ENCODE peak calls at places on chromosome 20, in six cellular contexts. H, L, C, U, G and R are unnamed samples. For H3K27me3, the result is how much of the 10 kb centered on the place peaks cover.

GRCh38 chr20:43190332-43190953 is 737 bp upstream of the PTPRT start:
- DNase-seq in G (no peak), C (peak), L (no peak), H (no peak), U (no peak), R (no peak)

GRCh38 chr20:49256261-49256660 is 21.6 kb downstream of the ZNFX1 start:
- DNase-seq in G (no peak), H (no peak), U (no peak), C (no peak), L (no peak), R (no peak)

GRCh38 chr20:4065405-4065841 is 50.1 kb upstream of the RNF24 start:
- DNase-seq in U (no peak), G (no peak), L (no peak), H (no peak), C (no peak), R (no peak)

GRCh38 chr20:33626190-33626589 is 35.9 kb upstream of the C20orf144 start:
- DNase-seq in U (no peak), C (no peak), L (no peak), H (no peak), G (no peak), R (no peak)

GRCh38 chr20:33552519-33552918 is 62.6 kb downstream of the CBFA2T2 start:
- DNase-seq in G (no peak), L (no peak), C (no peak), H (no peak), U (no peak), R (no peak)

GRCh38 chr20:32539817-32540675 is 45.1 kb downstream of the NOL4L start:
- DNase-seq in L (no peak), G (peak), U (no peak), H (no peak), C (no peak), R (no peak)

GRCh38 chr20:50913976-50914375 is 17.3 kb downstream of the ADNP start:
- DNase-seq in C (no peak), H (no peak), L (peak), U (no peak), G (no peak), R (no peak)

GRCh38 chr20:40029589-40029988 is 659.4 kb downstream of the MAFB start:
- DNase-seq in C (no peak), H (no peak), G (no peak), L (no peak), U (no peak), R (no peak)

GRCh38 chr20:15327123-15327522 is 989.7 kb upstream of the FLRT3 start:
- DNase-seq in C (no peak), G (no peak), H (no peak), U (no peak), L (no peak), R (no peak)

GRCh38 chr20:32034581-32035397 is 17.3 kb upstream of the HCK start:
- DNase-seq in H (no peak), L (no peak), G (no peak), C (no peak), U (no peak), R (no peak)

GRCh38 chr20:49916146-49917002 is 1.0 kb upstream of the SPATA2 start:
- DNase-seq in L (peak), U (no peak), C (no peak), G (peak), H (no peak), R (no peak)

GRCh38 chr20:5550738-5551529 is 199.3 kb upstream of the SHLD1 start:
- DNase-seq in G (no peak), U (no peak), L (no peak), C (no peak), H (no peak), R (no peak)

GRCh38 chr20:59176812-59177211 is 13.2 kb downstream of the ZNF831 start:
- DNase-seq in G (no peak), H (no peak), L (no peak), U (no peak), C (no peak), R (no peak)
- H3K27me3 ChIP-seq in G (under half), H (under half), L (under half), U (under half), C (under half), R (under half)

GRCh38 chr20:62824476-62825287 is 7.8 kb downstream of the COL9A3 start:
- DNase-seq in G (peak), U (no peak), C (peak), H (no peak), L (peak), R (no peak)
- H3K4me3 ChIP-seq in G (peak), U (peak), C (no peak), H (peak), L (peak), R (no peak)

GRCh38 chr20:63023836-63024571 is 17.2 kb upstream of the BHLHE23 start:
- DNase-seq in H (no peak), U (no peak), L (no peak), C (no peak), G (no peak), R (no peak)

GRCh38 chr20:63026582-63027424 is 20.0 kb upstream of the BHLHE23 start:
- DNase-seq in L (no peak), U (no peak), H (no peak), G (no peak), C (peak), R (no peak)

GRCh38 chr20:63027425-63028389 is 20.9 kb upstream of the BHLHE23 start:
- DNase-seq in H (no peak), U (no peak), L (no peak), C (no peak), G (no peak), R (no peak)

GRCh38 chr20:63024573-63025392 is 18.0 kb upstream of the BHLHE23 start:
- DNase-seq in C (no peak), H (no peak), U (no peak), G (no peak), L (no peak), R (no peak)

DNA sequence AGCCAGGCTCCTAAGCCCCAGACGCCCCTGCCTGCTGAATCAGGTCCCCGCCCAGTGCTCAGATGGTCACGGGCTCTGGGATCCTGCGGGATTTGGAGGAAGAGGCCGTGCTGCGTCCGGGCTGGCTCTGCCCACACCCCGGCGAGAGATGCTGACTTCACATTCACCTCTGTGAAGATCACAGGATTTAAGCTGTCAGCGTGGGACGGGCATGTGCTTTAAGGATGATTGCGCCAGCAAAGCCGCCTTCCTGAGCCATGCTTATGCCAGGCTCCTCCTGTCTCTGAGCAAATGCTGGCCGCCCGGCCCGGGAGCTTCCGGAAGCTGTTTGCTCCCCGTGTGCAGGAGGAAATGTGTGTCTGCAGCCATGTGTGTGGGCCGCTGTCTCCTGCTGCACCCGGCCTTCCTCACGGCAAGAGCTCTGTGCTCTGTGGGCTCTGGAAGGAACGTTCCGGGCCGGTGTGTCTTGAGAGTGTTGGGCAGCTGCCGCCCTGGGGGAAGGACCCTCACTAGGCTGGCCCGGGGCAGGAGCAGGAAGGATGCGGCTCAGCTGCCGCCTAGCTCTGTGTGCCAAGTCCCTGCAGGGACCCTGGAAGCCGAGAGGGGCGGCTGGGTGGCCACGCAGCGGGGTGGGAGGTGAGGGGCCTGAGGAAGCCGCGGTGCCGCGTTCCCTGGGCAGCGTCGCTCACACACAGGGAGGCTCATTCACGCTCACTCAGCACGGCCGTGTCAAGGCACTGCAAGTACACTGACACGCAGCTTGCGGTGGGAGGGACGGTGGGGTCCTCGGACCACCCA is 19.0 kb upstream of the BHLHE23 start:
- DNase-seq in C (no peak), H (no peak), U (no peak), L (no peak), G (no peak), R (no peak)
- TF ChIP-seq ZNF274 in C (no peak), H (no peak), U (no peak), L (no peak), G (no peak), R (no peak)

GRCh38 chr20:47682916-47683315 is 102.4 kb downstream of the SULF2 start:
- DNase-seq in H (no peak), G (no peak), L (no peak), U (no peak), C (no peak), R (no peak)
- H3K27me3 ChIP-seq in H (under half), G (under half), L (half or more), U (under half), C (under half), R (under half)

GRCh38 chr20:47509104-47509661 is 7.5 kb downstream of the NCOA3 start:
- DNase-seq in H (no peak), C (no peak), L (no peak), G (no peak), U (no peak), R (no peak)

GRCh38 chr20:47508228-47508752 is 6.6 kb downstream of the NCOA3 start:
- DNase-seq in L (no peak), H (no peak), C (no peak), U (no peak), G (no peak), R (no peak)

GRCh38 chr20:47503685-47504084 is 2.0 kb downstream of the NCOA3 start:
- DNase-seq in U (no peak), G (no peak), L (no peak), H (no peak), C (no peak), R (no peak)

GRCh38 chr20:47506850-47507249 is 5.2 kb downstream of the NCOA3 start:
- DNase-seq in C (no peak), L (no peak), U (no peak), G (no peak), H (no peak), R (no peak)

GRCh38 chr20:47506335-47506734 is 4.6 kb downstream of the NCOA3 start:
- DNase-seq in U (no peak), L (no peak), C (no peak), G (no peak), H (no peak), R (no peak)
- H3K4me3 ChIP-seq in U (peak), L (no peak), C (no peak), G (no peak), H (no peak), R (no peak)

GRCh38 chr20:19901226-19901625 is 115.9 kb upstream of the NAA20 start:
- DNase-seq in U (no peak), L (no peak), H (no peak), C (no peak), G (no peak), R (no peak)
- TF ChIP-seq ZNF274 in U (no peak), L (no peak), H (no peak), C (no peak), G (no peak), R (no peak)

GRCh38 chr20:57451759-57452661 is 60.8 kb downstream of the RBM38 start:
- DNase-seq in U (no peak), L (peak), H (no peak), G (no peak), C (no peak), R (no peak)

GRCh38 chr20:57449398-57450354 is 58.5 kb downstream of the RBM38 start:
- DNase-seq in C (no peak), U (no peak), H (no peak), G (no peak), L (no peak), R (no peak)

GRCh38 chr20:57450419-57450818 is 59.2 kb downstream of the RBM38 start:
- DNase-seq in U (peak), G (no peak), L (peak), H (no peak), C (no peak), R (no peak)

GRCh38 chr20:57450931-57451330 is 59.7 kb downstream of the RBM38 start:
- DNase-seq in L (no peak), G (no peak), U (no peak), C (no peak), H (no peak), R (no peak)

GRCh38 chr20:57451356-57451755 is 60.2 kb downstream of the RBM38 start:
- DNase-seq in L (no peak), C (no peak), H (no peak), U (no peak), G (no peak), R (no peak)
- H3K27me3 ChIP-seq in L (under half), C (under half), H (under half), U (under half), G (half or more), R (under half)

GRCh38 chr20:63956664-63957003 is 418 bp upstream of the UCKL1 start:
- DNase-seq in L (no peak), H (no peak), C (no peak), U (no peak), G (no peak), R (no peak)

GRCh38 chr20:63958964-63959698 is 2.9 kb upstream of the UCKL1 start:
- DNase-seq in H (no peak), C (no peak), U (no peak), L (no peak), G (no peak), R (no peak)

GRCh38 chr20:63957004-63957689 is 931 bp upstream of the UCKL1 start:
- DNase-seq in G (peak), H (peak), C (peak), L (peak), U (no peak), R (peak)

GRCh38 chr20:63958471-63958870 is 2.3 kb upstream of the UCKL1 start:
- DNase-seq in L (no peak), C (no peak), U (no peak), G (no peak), H (no peak), R (no peak)

DNA sequence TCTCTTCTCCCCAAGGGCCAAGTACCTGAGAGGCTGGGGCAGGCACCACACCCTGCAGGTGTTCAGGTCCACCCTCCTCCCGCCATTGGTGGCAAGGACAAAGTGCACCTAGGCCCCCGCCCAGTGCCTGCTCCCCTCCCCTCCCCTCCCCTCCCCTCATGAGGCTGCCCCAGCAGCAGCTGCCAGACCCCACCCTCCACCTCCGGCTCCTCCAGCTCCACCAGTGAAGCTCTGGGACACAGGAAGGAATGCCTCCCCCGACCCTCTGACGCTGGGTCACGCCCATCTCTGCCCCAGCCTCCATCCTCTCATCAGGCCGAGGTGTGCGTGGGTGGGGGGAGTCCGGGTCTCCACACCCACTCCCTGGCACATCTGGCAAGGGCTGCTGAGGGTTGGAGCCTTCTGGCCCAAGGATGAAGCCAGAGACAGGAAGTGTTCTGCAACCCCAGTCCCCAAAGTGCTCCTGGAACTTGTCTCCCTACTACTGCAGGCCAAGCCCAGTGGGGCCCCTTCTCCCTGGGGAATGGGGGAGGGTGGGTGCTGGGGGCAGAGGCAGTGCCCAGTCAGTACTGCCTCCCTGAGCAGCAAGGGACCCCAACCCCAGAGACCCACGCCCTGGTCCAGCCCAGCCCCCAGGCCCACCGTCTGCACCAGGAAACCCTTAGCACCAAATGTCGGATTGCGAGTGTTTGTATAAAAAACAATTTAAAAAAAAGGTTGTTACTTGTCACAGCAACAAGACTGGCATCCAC is 1.6 kb upstream of the UCKL1 start:
- DNase-seq in C (no peak), U (no peak), H (peak), L (peak), G (peak), R (peak)
- H3K4me3 ChIP-seq in C (peak), U (no peak), H (peak), L (peak), G (peak), R (peak)

DNA sequence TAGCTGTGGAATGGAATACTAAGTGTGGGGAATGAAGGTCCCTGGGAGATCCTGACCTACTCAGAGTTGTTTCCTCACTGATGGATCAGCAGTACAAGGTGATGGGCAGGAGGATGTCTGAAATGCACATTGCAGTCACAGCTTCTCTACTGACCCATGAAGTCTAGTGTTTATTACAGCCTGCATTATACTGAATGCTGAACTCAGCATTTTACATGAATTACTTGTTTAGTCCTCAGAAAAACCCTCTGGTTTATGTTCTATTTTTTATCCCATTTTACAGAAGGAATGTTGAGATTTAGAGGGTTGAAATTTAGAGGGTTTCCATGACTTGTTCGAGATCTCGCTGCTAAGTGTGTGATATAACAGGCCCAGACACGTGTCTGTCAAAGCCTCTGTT is 211.9 kb upstream of the PCSK2 start:
- DNase-seq in U (no peak), H (no peak), L (no peak), G (no peak), C (no peak), R (no peak)
- TF ChIP-seq ZNF274 in U (no peak), H (no peak), L (no peak), G (no peak), C (no peak), R (no peak)